ENCODE peak calls at places on chromosomes 4 and X, in six cellular contexts. V, R, P, G, X and O are unnamed samples. For H3K79me2, the result is how much of the 10 kb centered on the place peaks cover.

GRCh38 chrX:2732649-2733048 is 19.2 kb upstream of the XG start:
- DNase-seq in X (no peak), V (no peak), P (no peak), R (no peak), G (no peak), O (no peak)

GRCh38 chr4:178063568-178063967 is 621.3 kb upstream of the AGA start:
- DNase-seq in X (no peak), P (no peak), G (no peak), R (no peak), V (no peak), O (no peak)

GRCh38 chrX:149871940-149872339 is 9.0 kb upstream of the MAGEA8 start:
- DNase-seq in X (peak), R (peak), P (peak), G (peak), V (peak), O (peak)

GRCh38 chrX:2650865-2651264 is 40.2 kb upstream of the CD99 start:
- DNase-seq in R (peak), P (peak), G (no peak), V (peak), X (no peak), O (no peak)

GRCh38 chr4:118968006-118968405 is 79.4 kb downstream of the SYNPO2 start:
- DNase-seq in P (peak), G (peak), X (peak), V (peak), R (peak), O (peak)

GRCh38 chr4:86822136-86822535 is 27.0 kb downstream of the SLC10A6 start:
- DNase-seq in V (peak), P (peak), X (no peak), G (no peak), R (no peak), O (no peak)

GRCh38 chrX:100745205-100745604 is 13.3 kb upstream of the SYTL4 start:
- DNase-seq in P (no peak), V (no peak), X (no peak), G (no peak), R (no peak), O (no peak)

GRCh38 chr4:139951051-139951450 is 202.9 kb downstream of the MAML3 start:
- DNase-seq in P (peak), G (no peak), R (peak), V (no peak), X (no peak), O (no peak)

GRCh38 chr4:1200425-1201035 is 28.1 kb upstream of the SPON2 start:
- DNase-seq in P (peak), G (no peak), R (peak), V (no peak), X (peak), O (no peak)

GRCh38 chr4:7872264-7872771 is 67.3 kb downstream of the AFAP1 start:
- DNase-seq in R (peak), P (peak), X (no peak), G (no peak), V (peak), O (no peak)

GRCh38 chr4:30979402-30979801 is 259.2 kb downstream of the PCDH7 start:
- DNase-seq in V (no peak), R (no peak), G (no peak), X (no peak), P (no peak), O (no peak)

GRCh38 chrX:13491061-13491460 is 78.3 kb upstream of the EGFL6 start:
- DNase-seq in P (no peak), R (no peak), V (no peak), X (no peak), G (no peak), O (no peak)

GRCh38 chrX:151370906-151371305 is 26.1 kb upstream of the VMA21 start:
- DNase-seq in G (peak), X (peak), P (no peak), R (peak), V (no peak), O (no peak)

GRCh38 chr4:144658015-144658567 is 12.1 kb downstream of the HHIP start:
- DNase-seq in P (no peak), V (no peak), G (no peak), X (no peak), R (no peak), O (no peak)

GRCh38 chr4:144656857-144657256 is 10.9 kb downstream of the HHIP start:
- DNase-seq in G (no peak), V (no peak), X (no peak), R (no peak), P (no peak), O (no peak)

GRCh38 chr4:144658908-144659307 is 13.0 kb downstream of the HHIP start:
- DNase-seq in P (peak), V (peak), R (no peak), G (no peak), X (no peak), O (no peak)

GRCh38 chr4:144655491-144655890 is 9.5 kb downstream of the HHIP start:
- DNase-seq in R (peak), V (no peak), P (peak), X (no peak), G (no peak), O (no peak)

DNA sequence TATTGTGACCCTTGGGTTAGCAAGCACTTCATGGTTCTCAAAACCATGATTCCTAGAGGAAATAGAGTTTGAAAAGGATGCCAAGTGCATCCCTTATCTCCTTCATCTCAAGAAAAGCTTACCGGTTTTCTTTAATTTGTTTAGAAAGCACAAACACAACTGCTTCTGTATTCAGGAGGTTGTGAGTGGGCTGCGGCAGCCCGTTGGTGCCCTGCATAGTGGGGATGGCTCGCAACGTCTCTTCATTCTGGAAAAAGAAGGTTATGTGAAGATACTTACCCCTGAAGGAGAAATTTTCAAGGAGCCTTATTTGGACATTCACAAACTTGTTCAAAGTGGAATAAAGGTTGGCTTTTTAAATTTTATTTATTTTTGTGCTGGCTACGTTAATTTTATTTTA is 13.5 kb downstream of the HHIP start:
- DNase-seq in G (no peak), P (no peak), V (no peak), R (no peak), X (no peak), O (no peak)
- H3K79me2 ChIP-seq in G (under half), P (under half), V (under half), R (under half), X (under half), O (under half)

DNA sequence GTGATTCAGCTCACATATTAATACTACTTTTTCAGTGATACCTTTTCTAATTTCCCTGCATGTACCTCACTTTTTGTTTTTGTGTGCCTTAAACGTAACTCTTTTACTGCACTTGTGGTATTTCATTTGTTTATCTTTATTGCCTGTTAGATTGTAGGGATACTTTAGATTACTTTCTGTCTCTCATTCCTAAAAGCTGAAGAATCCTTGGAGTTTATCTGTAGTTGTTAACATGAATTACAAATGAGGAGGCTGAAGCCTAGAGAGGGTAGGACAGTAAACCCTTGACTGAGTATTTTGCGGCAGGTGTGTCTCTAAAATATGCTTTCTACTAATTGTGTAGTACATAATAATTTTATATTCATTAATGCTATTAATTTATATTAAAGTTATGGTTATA is 34.9 kb downstream of the BMP2K start:
- DNase-seq in G (no peak), X (no peak), R (no peak), V (no peak), P (no peak), O (no peak)
- H3K79me2 ChIP-seq in G (half or more), X (under half), R (half or more), V (under half), P (half or more), O (half or more)

DNA sequence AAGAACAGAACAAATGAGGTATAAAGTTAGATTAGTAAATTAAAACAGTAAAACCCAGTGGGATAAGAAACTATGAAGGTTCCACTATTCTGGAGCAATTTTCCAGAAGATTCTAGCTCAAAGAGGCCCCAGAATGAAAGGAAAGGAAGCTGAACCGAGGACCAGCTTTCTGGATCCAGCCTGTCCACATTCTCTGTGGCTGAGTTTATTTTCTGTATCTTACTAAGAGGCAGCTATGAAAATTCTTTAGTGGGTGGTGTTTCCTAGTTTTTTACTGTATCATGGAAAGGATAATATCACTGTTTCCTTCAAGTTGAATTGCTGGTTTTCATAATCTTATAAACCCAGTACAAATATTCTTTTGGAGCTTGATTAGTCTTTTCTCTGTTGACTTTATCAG is 11.8 kb downstream of the DAPP1 start:
- DNase-seq in R (no peak), P (no peak), G (no peak), X (no peak), V (peak), O (no peak)
- H3K79me2 ChIP-seq in R (under half), P (under half), G (under half), X (under half), V (under half), O (half or more)

GRCh38 chrX:21383546-21383945 is 9.3 kb downstream of the CNKSR2 start:
- DNase-seq in R (no peak), G (no peak), X (no peak), P (no peak), V (no peak), O (no peak)
- H3K79me2 ChIP-seq in R (under half), G (half or more), X (under half), P (under half), V (under half), O (under half)

DNA sequence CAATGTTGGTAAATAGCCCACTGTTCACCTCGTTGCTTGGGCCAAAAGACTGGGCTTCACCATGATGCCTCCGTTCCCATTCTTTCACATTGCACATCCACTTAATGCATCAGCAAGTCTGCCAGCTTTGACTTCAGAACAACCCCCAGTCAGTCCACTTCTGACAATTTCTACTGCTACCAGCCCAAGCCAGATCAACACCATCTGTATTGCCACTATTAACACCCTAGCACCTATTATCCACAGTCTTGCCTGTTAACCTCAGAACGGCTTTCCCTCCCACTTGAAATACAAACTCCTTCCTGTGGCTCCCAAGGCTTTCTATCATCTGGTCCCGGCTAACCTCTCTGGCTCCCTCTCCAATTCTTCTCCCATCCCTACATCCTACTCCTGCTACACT is 95.7 kb downstream of the SH3RF1 start:
- DNase-seq in V (no peak), G (no peak), X (no peak), P (no peak), R (no peak), O (no peak)
- H3K79me2 ChIP-seq in V (half or more), G (half or more), X (under half), P (half or more), R (half or more), O (under half)

DNA sequence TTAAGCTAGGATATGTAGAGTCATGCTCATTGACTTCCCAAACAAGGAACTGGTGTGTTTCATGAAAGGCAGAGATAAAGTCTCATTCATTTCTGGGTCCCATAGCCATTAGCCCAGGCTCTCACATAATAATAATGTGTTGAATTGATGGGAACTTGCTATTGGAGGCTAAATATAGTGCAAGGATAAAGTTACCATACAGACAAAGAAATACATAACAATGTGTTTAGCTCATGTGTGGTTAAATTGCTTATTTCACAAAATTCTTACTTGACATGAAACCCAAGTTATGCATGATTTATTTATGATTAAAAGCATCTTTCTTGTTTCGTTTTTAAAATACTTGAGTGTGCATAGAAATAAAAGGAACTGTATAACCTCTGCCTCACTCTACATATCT is 37.4 kb upstream of the LPAR4 start:
- DNase-seq in V (no peak), X (no peak), R (peak), G (no peak), P (peak), O (no peak)
- H3K79me2 ChIP-seq in V (under half), X (under half), R (under half), G (under half), P (under half), O (under half)

GRCh38 chr4:70838400-70838971 is 1.2 kb downstream of the GRSF1 start:
- DNase-seq in X (no peak), R (peak), P (peak), V (no peak), G (no peak), O (no peak)
- H3K79me2 ChIP-seq in X (under half), R (half or more), P (half or more), V (half or more), G (half or more), O (half or more)